ENCODE peak calls at places on chromosomes 3 and 15, in six cellular contexts. K, P, D, Z, S and E are unnamed samples.

GRCh38 chr3:55160241-55160877 is 232.5 kb upstream of the LRTM1 start:
- DNase-seq in K (no peak), P (peak; percentile 55), D (no peak), Z (peak; percentile 88), S (peak; percentile 99), E (no peak)

GRCh38 chr15:88897456-88898194 is 2.3 kb upstream of the HAPLN3 start:
- DNase-seq in K (peak; percentile 25), P (peak; percentile 95), D (peak; percentile 53), Z (peak; percentile 77), S (peak; percentile 93), E (peak; percentile 30)

GRCh38 chr3:78003090-78003489 is 963.2 kb downstream of the ROBO2 start:
- DNase-seq in K (no peak), P (no peak), D (no peak), Z (peak; percentile 73), S (peak; percentile 5), E (no peak)

GRCh38 chr15:61137139-61137792 is 91.8 kb downstream of the RORA start:
- DNase-seq in K (no peak), P (no peak), D (no peak), Z (no peak), S (no peak), E (peak; percentile 50)

GRCh38 chr15:70419046-70419445 is 321.3 kb upstream of the TLE3 start:
- DNase-seq in K (no peak), P (no peak), D (no peak), Z (no peak), S (no peak), E (no peak)

GRCh38 chr3:31265646-31266423 is 266.9 kb upstream of the STT3B start:
- DNase-seq in K (no peak), P (no peak), D (peak; percentile 13), Z (no peak), S (no peak), E (no peak)

GRCh38 chr3:149723781-149724180 is 28.5 kb downstream of the COMMD2 start:
- DNase-seq in K (no peak), P (no peak), D (no peak), Z (no peak), S (no peak), E (no peak)

GRCh38 chr3:77500711-77501110 is 460.8 kb downstream of the ROBO2 start:
- DNase-seq in K (no peak), P (no peak), D (no peak), Z (no peak), S (no peak), E (no peak)

GRCh38 chr15:100910556-100910955 is 8.6 kb upstream of the LRRK1 start:
- DNase-seq in K (no peak), P (no peak), D (no peak), Z (peak; percentile 20), S (no peak), E (no peak)

GRCh38 chr15:49045691-49046112 is 544 bp downstream of the SECISBP2L start:
- DNase-seq in K (peak; percentile 68), P (peak; percentile 32), D (peak; percentile 74), Z (peak; percentile 31), S (peak; percentile 66), E (peak; percentile 24)

GRCh38 chr15:56496635-56497034 is 31.7 kb upstream of the MNS1 start:
- DNase-seq in K (peak; percentile 66), P (peak; percentile 77), D (peak; percentile 76), Z (peak; percentile 73), S (peak; percentile 73), E (peak; percentile 77)

GRCh38 chr3:86923071-86923476 is 67.9 kb downstream of the VGLL3 start:
- DNase-seq in K (no peak), P (peak; percentile 12), D (no peak), Z (peak; percentile 69), S (peak; percentile 90), E (no peak)

GRCh38 chr15:28918141-28918983 is 32.6 kb downstream of the APBA2 start:
- DNase-seq in K (peak; percentile 81), P (peak; percentile 69), D (peak; percentile 95), Z (no peak), S (no peak), E (no peak)

GRCh38 chr15:77830041-77830440 is 197.3 kb upstream of the LINGO1 start:
- DNase-seq in K (no peak), P (no peak), D (no peak), Z (no peak), S (peak; percentile 71), E (no peak)

GRCh38 chr3:134249935-134250716 is 533 bp downstream of the RYK start:
- DNase-seq in K (peak; percentile 79), P (peak; percentile 79), D (peak; percentile 76), Z (peak; percentile 41), S (peak; percentile 78), E (peak; percentile 32)

GRCh38 chr15:90666135-90666909 is 50.8 kb upstream of the BLM start:
- DNase-seq in K (no peak), P (no peak), D (no peak), Z (no peak), S (no peak), E (no peak)

GRCh38 chr15:85831415-85832113 is 36.8 kb upstream of the KLHL25 start:
- DNase-seq in K (peak; percentile 81), P (peak; percentile 83), D (peak; percentile 79), Z (peak; percentile 56), S (peak; percentile 77), E (no peak)

GRCh38 chr15:63010386-63010785 is 32.2 kb upstream of the TPM1 start:
- DNase-seq in K (no peak), P (no peak), D (no peak), Z (no peak), S (no peak), E (no peak)

GRCh38 chr15:89888214-89888804 is 5.5 kb downstream of the AP3S2 start:
- DNase-seq in K (peak; percentile 37), P (peak; percentile 62), D (peak; percentile 61), Z (peak; percentile 82), S (peak; percentile 84), E (peak; percentile 54)

GRCh38 chr3:125051715-125052581 is 3.8 kb downstream of the HEG1 start:
- DNase-seq in K (peak; percentile 66), P (no peak), D (peak; percentile 68), Z (peak; percentile 68), S (peak; percentile 97), E (no peak)

DNA sequence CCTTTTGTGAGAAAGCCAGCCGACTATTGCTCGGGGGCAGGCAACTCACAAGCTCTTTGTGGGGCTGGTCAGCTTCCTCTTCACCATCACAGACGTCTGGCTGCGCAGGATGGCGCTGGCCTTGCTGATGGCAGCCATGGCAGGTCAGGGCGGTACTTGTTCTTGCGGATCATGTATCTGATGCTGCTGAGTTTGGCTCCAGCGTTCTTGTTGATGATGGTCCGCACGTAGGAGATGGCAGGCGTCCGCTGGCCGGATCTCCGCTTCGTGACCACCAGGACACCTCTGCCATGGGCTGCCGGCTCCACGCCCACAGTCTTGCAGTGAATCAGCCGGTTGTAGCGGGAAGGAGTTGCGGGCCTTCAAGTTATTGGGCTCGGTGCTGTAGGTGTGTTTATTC is 67.9 kb upstream of the SLC7A14 start:
- DNase-seq in K (no peak), P (no peak), D (no peak), Z (no peak), S (no peak), E (no peak)
- H3K36me3 ChIP-seq in K (no peaks in the 10 kb centered on the region), P (no peaks in the 10 kb centered on the region), D (no peaks in the 10 kb centered on the region), Z (no peaks in the 10 kb centered on the region), S (no peaks in the 10 kb centered on the region), E (no peaks in the 10 kb centered on the region)

GRCh38 chr3:172352786-172353185 is 95.5 kb downstream of the GHSR start:
- DNase-seq in K (no peak), P (no peak), D (no peak), Z (no peak), S (no peak), E (no peak)

GRCh38 chr3:172356427-172356826 is 91.8 kb downstream of the GHSR start:
- DNase-seq in K (no peak), P (no peak), D (no peak), Z (no peak), S (no peak), E (no peak)

GRCh38 chr3:172354931-172355499 is 93.2 kb downstream of the GHSR start:
- DNase-seq in K (no peak), P (no peak), D (no peak), Z (no peak), S (no peak), E (no peak)

GRCh38 chr3:172357850-172358754 is 90.2 kb downstream of the GHSR start:
- DNase-seq in K (no peak), P (no peak), D (no peak), Z (no peak), S (peak; percentile 86), E (no peak)

GRCh38 chr3:172355836-172356235 is 92.4 kb downstream of the GHSR start:
- DNase-seq in K (no peak), P (peak; percentile 47), D (no peak), Z (peak; percentile 88), S (peak; percentile 87), E (no peak)
- TF ChIP-seq EZH2phosphoT487 in K (no peak), P (no peak), D (no peak), Z (no peak), S (no peak), E (no peak)

GRCh38 chr3:99875925-99876781 is 58.5 kb downstream of the CMSS1 start:
- DNase-seq in K (peak; percentile 97), P (peak; percentile 94), D (peak; percentile 95), Z (no peak), S (peak; percentile 93), E (peak; percentile 19)

GRCh38 chr3:99879275-99879674 is 61.6 kb downstream of the CMSS1 start:
- DNase-seq in K (no peak), P (no peak), D (no peak), Z (no peak), S (no peak), E (no peak)

GRCh38 chr3:99875573-99875924 is 57.9 kb downstream of the CMSS1 start:
- DNase-seq in K (peak; percentile 28), P (peak; percentile 43), D (peak; percentile 21), Z (no peak), S (peak; percentile 74), E (no peak)

GRCh38 chr3:99878005-99878404 is 60.3 kb downstream of the CMSS1 start:
- DNase-seq in K (no peak), P (peak; percentile 50), D (no peak), Z (peak; percentile 71), S (peak; percentile 92), E (no peak)

GRCh38 chr3:99877180-99877579 is 59.5 kb downstream of the CMSS1 start:
- DNase-seq in K (no peak), P (no peak), D (no peak), Z (no peak), S (no peak), E (no peak)
- TF ChIP-seq EZH2 in K (no peak), P (no peak), D (no peak), Z (no peak), S (no peak), E (no peak)

GRCh38 chr3:186551387-186551786 is 7.2 kb upstream of the CRYGS start:
- DNase-seq in K (no peak), P (no peak), D (no peak), Z (peak; percentile 13), S (no peak), E (no peak)

GRCh38 chr3:186549497-186549896 is 5.3 kb upstream of the CRYGS start:
- DNase-seq in K (no peak), P (no peak), D (no peak), Z (no peak), S (no peak), E (no peak)

DNA sequence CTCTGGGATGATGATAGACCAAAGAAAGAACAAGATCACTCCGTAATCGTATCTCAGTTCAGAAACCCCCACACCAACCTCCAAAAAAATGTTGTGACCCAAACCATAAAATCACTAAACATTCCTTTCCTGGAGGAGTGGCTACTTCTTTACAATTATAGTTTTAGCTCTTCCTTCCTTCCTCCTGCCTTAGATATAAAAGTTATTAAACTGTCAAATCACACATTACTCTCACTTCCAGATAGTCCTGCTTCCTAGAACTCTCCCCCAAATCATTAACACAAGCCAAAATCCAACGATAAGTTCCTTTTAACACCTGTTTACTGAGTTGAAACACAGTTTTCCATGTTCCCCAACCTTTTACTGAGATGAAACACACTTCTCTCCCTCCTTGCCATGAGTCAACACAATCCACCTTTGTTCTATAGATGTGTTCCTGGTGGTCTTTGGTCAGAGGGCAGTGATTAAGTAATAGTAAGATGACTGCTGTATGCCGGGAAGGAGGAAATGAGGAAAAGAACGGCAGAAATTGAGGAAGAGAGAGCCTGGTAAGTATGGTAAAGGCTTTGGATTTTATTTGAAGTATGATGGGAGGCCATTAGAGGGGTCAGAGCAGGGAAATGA is 8.3 kb upstream of the CRYGS start:
- DNase-seq in K (no peak), P (no peak), D (no peak), Z (no peak), S (no peak), E (no peak)
- H3K36me3 ChIP-seq in K (no peaks in the 10 kb centered on the region), P (no peaks in the 10 kb centered on the region), D (peaks cover 11% of the 10 kb centered on the region), Z (peaks cover 32% of the 10 kb centered on the region), S (peaks cover 54% of the 10 kb centered on the region), E (no peaks in the 10 kb centered on the region)